ENCODE peak calls at places on chromosome 18, in five cellular contexts. D, I, T, E and Z are unnamed samples.

GRCh38 chr18:11533513-11533890 is 75.9 kb upstream of the SLC35G4 start:
- DNase-seq in I (no peak), E (no peak), T (no peak), D (no peak), Z (no peak)

GRCh38 chr18:78678318-78678695 is 301.3 kb upstream of the SALL3 start:
- DNase-seq in D (no peak), I (no peak), T (no peak), E (no peak), Z (no peak)

GRCh38 chr18:75837316-75837715 is 409.8 kb upstream of the SMIM21 start:
- DNase-seq in D (no peak), T (no peak), E (no peak), I (no peak), Z (no peak)

GRCh38 chr18:48673456-48674197 is 134.8 kb downstream of the CTIF start:
- DNase-seq in D (no peak), E (no peak), I (no peak), T (no peak), Z (no peak)

GRCh38 chr18:10661333-10661732 is 135.5 kb downstream of the NAPG start:
- DNase-seq in T (peak; percentile 31), D (peak; percentile 27), I (no peak), E (no peak), Z (no peak)

GRCh38 chr18:73688851-73689659 is 458.6 kb downstream of the FBXO15 start:
- DNase-seq in D (no peak), T (peak; percentile 95), E (no peak), I (no peak), Z (no peak)

GRCh38 chr18:28494151-28494550 is 317.2 kb upstream of the CDH2 start:
- DNase-seq in D (no peak), E (no peak), T (peak; percentile 50), I (no peak), Z (no peak)

GRCh38 chr18:54223568-54224241 is 764 bp downstream of the MBD2 start:
- DNase-seq in D (peak; percentile 67), I (peak; percentile 57), T (peak; percentile 94), E (no peak), Z (peak; percentile 32)

GRCh38 chr18:37544196-37544595 is 21.4 kb downstream of the CELF4 start:
- DNase-seq in T (no peak), I (no peak), E (no peak), D (no peak), Z (no peak)

GRCh38 chr18:79965119-79965902 is 868 bp downstream of the HSBP1L1 start:
- DNase-seq in E (no peak), T (peak; percentile 77), D (peak; percentile 89), I (no peak), Z (peak; percentile 46)

GRCh38 chr18:11676867-11677266 is 12.2 kb upstream of the GNAL start:
- DNase-seq in T (no peak), I (no peak), D (no peak), E (no peak), Z (peak; percentile 7)

GRCh38 chr18:67292814-67293213 is 223.7 kb downstream of the DSEL start:
- DNase-seq in D (no peak), I (no peak), T (no peak), E (no peak), Z (no peak)
- H3K4me1 ChIP-seq in D (no peaks in the 10 kb centered on the region), I (no peaks in the 10 kb centered on the region), T (no peaks in the 10 kb centered on the region), E (no peaks in the 10 kb centered on the region), Z (no peaks in the 10 kb centered on the region)

GRCh38 chr18:23232331-23232730 is 97.0 kb downstream of the CABLES1 start:
- DNase-seq in E (no peak), T (no peak), I (no peak), D (no peak), Z (no peak)
- H3K4me1 ChIP-seq in E (peaks cover 56% of the 10 kb centered on the region), T (peaks cover 22% of the 10 kb centered on the region), I (peaks cover 31% of the 10 kb centered on the region), D (peaks cover 19% of the 10 kb centered on the region), Z (peaks cover 7% of the 10 kb centered on the region)

GRCh38 chr18:50628543-50628905 is 68.6 kb downstream of the MAPK4 start:
- DNase-seq in E (no peak), D (no peak), I (no peak), T (no peak), Z (no peak)
- H3K4me1 ChIP-seq in E (peaks cover 26% of the 10 kb centered on the region), D (peaks cover 16% of the 10 kb centered on the region), I (no peaks in the 10 kb centered on the region), T (no peaks in the 10 kb centered on the region), Z (no peaks in the 10 kb centered on the region)

GRCh38 chr18:8745355-8746014 is 40.1 kb downstream of the MTCL1 start:
- DNase-seq in T (no peak), D (no peak), E (no peak), I (peak; percentile 32), Z (no peak)

GRCh38 chr18:8744038-8744437 is 38.7 kb downstream of the MTCL1 start:
- DNase-seq in T (no peak), E (no peak), D (no peak), I (no peak), Z (no peak)

GRCh38 chr18:8749492-8749891 is 44.1 kb downstream of the MTCL1 start:
- DNase-seq in E (no peak), I (no peak), T (no peak), D (no peak), Z (no peak)

GRCh38 chr18:8744656-8745055 is 39.3 kb downstream of the MTCL1 start:
- DNase-seq in D (no peak), E (no peak), T (no peak), I (no peak), Z (no peak)

DNA sequence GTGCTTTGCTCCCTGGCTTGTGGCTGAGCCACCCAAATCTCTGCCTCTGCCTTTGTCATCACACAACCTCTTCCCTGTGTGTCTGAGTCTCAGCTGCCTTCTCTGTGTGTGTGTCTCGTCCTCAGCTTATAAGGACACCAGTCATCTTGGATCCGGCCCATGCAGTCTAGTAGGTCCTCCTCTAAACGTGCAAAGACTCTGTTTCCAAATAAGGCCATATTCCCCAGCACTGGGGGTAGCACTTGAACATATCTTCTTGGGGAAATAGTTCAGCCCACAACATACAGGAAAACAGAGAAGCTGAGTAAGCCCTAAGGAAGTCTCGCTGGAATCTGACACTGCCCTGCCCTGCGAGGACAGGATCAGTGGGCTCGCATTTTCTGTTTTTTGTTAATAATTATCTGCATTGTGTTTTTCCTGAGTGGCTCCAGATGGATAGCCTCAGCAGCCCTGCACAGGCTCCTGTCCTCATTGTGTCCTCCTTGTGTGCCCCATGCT is 42.1 kb downstream of the MTCL1 start:
- DNase-seq in D (no peak), I (no peak), E (no peak), T (peak; percentile 96), Z (no peak)
- H3K4me1 ChIP-seq in D (peaks cover 23% of the 10 kb centered on the region), I (peaks cover 14% of the 10 kb centered on the region), E (peaks cover 27% of the 10 kb centered on the region), T (peaks cover 18% of the 10 kb centered on the region), Z (no peaks in the 10 kb centered on the region)

GRCh38 chr18:62739911-62740310 is 24.6 kb downstream of the PHLPP1 start:
- DNase-seq in E (no peak), T (no peak), D (no peak), I (no peak), Z (no peak)
- H3K4me1 ChIP-seq in E (peaks cover 45% of the 10 kb centered on the region), T (no peaks in the 10 kb centered on the region), D (peaks cover 17% of the 10 kb centered on the region), I (peaks cover 6% of the 10 kb centered on the region), Z (peaks cover 25% of the 10 kb centered on the region)

DNA sequence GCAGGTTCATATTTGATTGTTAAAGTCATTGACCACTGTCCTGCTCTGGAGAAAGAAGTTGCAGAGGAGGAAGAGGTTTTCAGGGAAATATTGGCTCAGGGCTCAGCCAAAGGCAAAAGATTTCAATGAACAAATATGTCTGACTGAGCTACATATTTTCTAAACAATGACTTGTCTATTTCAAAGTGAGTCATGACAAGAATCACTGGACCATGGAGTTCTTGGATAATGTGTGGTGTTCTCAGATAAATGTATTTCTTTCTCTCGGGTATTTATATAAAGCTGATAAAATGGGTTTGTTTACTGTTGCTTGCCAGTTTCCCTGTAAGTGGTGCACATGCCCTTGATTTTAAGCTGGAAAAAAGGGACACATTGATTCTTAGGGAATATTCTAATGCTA is 34.3 kb upstream of the RMP24 start:
- DNase-seq in D (no peak), I (no peak), T (peak; percentile 63), E (no peak), Z (no peak)
- H3K4me1 ChIP-seq in D (no peaks in the 10 kb centered on the region), I (no peaks in the 10 kb centered on the region), T (no peaks in the 10 kb centered on the region), E (peaks cover 25% of the 10 kb centered on the region), Z (peaks cover 3% of the 10 kb centered on the region)